ENCODE peak calls at places on chromosomes 6 and 20, in four cellular contexts. One of them, this sample, is unnamed.
A peak's percentile ranks its signal among the peaks of the same experiment; 100 is the strongest.

GRCh38 chr6:110357696-110358535 is at the start of gene METTL24:
- DNase-seq in fibroblast of mammary gland: no peak
- DNase-seq in OCI-LY7: no peak
- DNase-seq in CD8-positive, alpha-beta T cell: peak; percentile 21
- DNase-seq in this sample: peak; percentile 28

GRCh38 chr20:34720266-34720665 is 16.1 kb downstream of the TP53INP2 start:
- DNase-seq in fibroblast of mammary gland: peak; percentile 6
- DNase-seq in OCI-LY7: no peak
- DNase-seq in CD8-positive, alpha-beta T cell: no peak
- DNase-seq in this sample: no peak

GRCh38 chr20:8647868-8648495 is 420.9 kb upstream of the PLCB4 start:
- DNase-seq in fibroblast of mammary gland: peak; percentile 44
- DNase-seq in OCI-LY7: peak; percentile 13
- DNase-seq in CD8-positive, alpha-beta T cell: no peak
- DNase-seq in this sample: no peak

GRCh38 chr6:14055541-14055940 is 62.0 kb upstream of the CD83 start:
- DNase-seq in fibroblast of mammary gland: no peak
- DNase-seq in OCI-LY7: no peak
- DNase-seq in CD8-positive, alpha-beta T cell: no peak
- DNase-seq in this sample: no peak

GRCh38 chr6:74939309-74939708 is 266.5 kb downstream of the COL12A1 start:
- DNase-seq in fibroblast of mammary gland: peak; percentile 49
- DNase-seq in OCI-LY7: no peak
- DNase-seq in CD8-positive, alpha-beta T cell: no peak
- DNase-seq in this sample: no peak

GRCh38 chr20:19070681-19071441 is 141.6 kb upstream of the SLC24A3 start:
- DNase-seq in fibroblast of mammary gland: no peak
- DNase-seq in OCI-LY7: peak; percentile 23
- DNase-seq in CD8-positive, alpha-beta T cell: no peak
- DNase-seq in this sample: no peak

GRCh38 chr6:69866351-69867074 is at the start of gene COL19A1:
- DNase-seq in fibroblast of mammary gland: no peak
- DNase-seq in OCI-LY7: peak; percentile 41
- DNase-seq in CD8-positive, alpha-beta T cell: peak; percentile 22
- DNase-seq in this sample: peak; percentile 61

GRCh38 chr6:27096834-27097511 is 150.5 kb upstream of the PRSS16 start:
- DNase-seq in fibroblast of mammary gland: peak; percentile 80
- DNase-seq in OCI-LY7: no peak
- DNase-seq in CD8-positive, alpha-beta T cell: peak; percentile 22
- DNase-seq in this sample: no peak

GRCh38 chr6:170114956-170115855 is 175.7 kb downstream of the DLL1 start:
- DNase-seq in fibroblast of mammary gland: no peak
- DNase-seq in OCI-LY7: no peak
- DNase-seq in CD8-positive, alpha-beta T cell: no peak
- DNase-seq in this sample: no peak

GRCh38 chr20:3209946-3210317 is 634 bp downstream of the ITPA start:
- DNase-seq in fibroblast of mammary gland: peak; percentile 20
- DNase-seq in OCI-LY7: peak; percentile 16
- DNase-seq in CD8-positive, alpha-beta T cell: no peak
- DNase-seq in this sample: no peak

GRCh38 chr6:26445934-26446667 is 5.8 kb downstream of the BTN3A3 start:
- DNase-seq in fibroblast of mammary gland: no peak
- DNase-seq in OCI-LY7: no peak
- DNase-seq in CD8-positive, alpha-beta T cell: peak; percentile 37
- DNase-seq in this sample: no peak

GRCh38 chr20:53839423-53840176 is 230.8 kb downstream of the BCAS1 start:
- DNase-seq in fibroblast of mammary gland: no peak
- DNase-seq in OCI-LY7: peak; percentile 94
- DNase-seq in CD8-positive, alpha-beta T cell: peak; percentile 82
- DNase-seq in this sample: peak; percentile 42

GRCh38 chr20:56941101-56941686 is 312.1 kb downstream of the TFAP2C start:
- DNase-seq in fibroblast of mammary gland: no peak
- DNase-seq in OCI-LY7: no peak
- DNase-seq in CD8-positive, alpha-beta T cell: no peak
- DNase-seq in this sample: no peak

GRCh38 chr6:145688493-145688905 is 46.8 kb downstream of the EPM2A start:
- DNase-seq in fibroblast of mammary gland: peak; percentile 82
- DNase-seq in OCI-LY7: no peak
- DNase-seq in CD8-positive, alpha-beta T cell: no peak
- DNase-seq in this sample: no peak

GRCh38 chr20:34575271-34575670 is 16.8 kb downstream of the MAP1LC3A start:
- DNase-seq in fibroblast of mammary gland: no peak
- DNase-seq in OCI-LY7: no peak
- DNase-seq in CD8-positive, alpha-beta T cell: no peak
- DNase-seq in this sample: no peak

GRCh38 chr20:1555952-1556351 is 1.6 kb downstream of the SIRPD start:
- DNase-seq in fibroblast of mammary gland: no peak
- DNase-seq in OCI-LY7: no peak
- DNase-seq in CD8-positive, alpha-beta T cell: no peak
- DNase-seq in this sample: no peak

GRCh38 chr6:120620900-120621299 is 713.4 kb downstream of the TBC1D32 start:
- DNase-seq in fibroblast of mammary gland: no peak
- DNase-seq in OCI-LY7: no peak
- DNase-seq in CD8-positive, alpha-beta T cell: no peak
- DNase-seq in this sample: no peak

GRCh38 chr6:11126876-11127275 is 15.4 kb upstream of the ERVFRD-1 start:
- DNase-seq in fibroblast of mammary gland: no peak
- DNase-seq in OCI-LY7: no peak
- DNase-seq in CD8-positive, alpha-beta T cell: no peak
- DNase-seq in this sample: no peak

GRCh38 chr6:35093783-35094182 is 47.4 kb downstream of the TCP11 start:
- DNase-seq in fibroblast of mammary gland: no peak
- DNase-seq in OCI-LY7: no peak
- DNase-seq in CD8-positive, alpha-beta T cell: no peak
- DNase-seq in this sample: no peak

GRCh38 chr6:10347561-10348327 is 67.1 kb downstream of the TFAP2A start:
- DNase-seq in fibroblast of mammary gland: no peak
- DNase-seq in OCI-LY7: no peak
- DNase-seq in CD8-positive, alpha-beta T cell: no peak
- DNase-seq in this sample: no peak

GRCh38 chr6:26175428-26176181 is 88.4 kb downstream of the HFE start:
- DNase-seq in fibroblast of mammary gland: peak; percentile 80
- DNase-seq in OCI-LY7: peak; percentile 79
- DNase-seq in CD8-positive, alpha-beta T cell: peak; percentile 53
- DNase-seq in this sample: no peak

GRCh38 chr20:21134883-21135493 is 9.1 kb downstream of the KIZ start:
- DNase-seq in fibroblast of mammary gland: no peak
- DNase-seq in OCI-LY7: no peak
- DNase-seq in CD8-positive, alpha-beta T cell: no peak
- DNase-seq in this sample: no peak

GRCh38 chr6:138806889-138807288 is 11.0 kb downstream of the ECT2L start:
- DNase-seq in fibroblast of mammary gland: no peak
- DNase-seq in OCI-LY7: no peak
- DNase-seq in CD8-positive, alpha-beta T cell: no peak
- DNase-seq in this sample: no peak

GRCh38 chr6:138803914-138804313 is 8.0 kb downstream of the ECT2L start:
- DNase-seq in fibroblast of mammary gland: peak; percentile 87
- DNase-seq in OCI-LY7: no peak
- DNase-seq in CD8-positive, alpha-beta T cell: no peak
- DNase-seq in this sample: no peak

GRCh38 chr6:138809677-138810076 is 13.8 kb downstream of the ECT2L start:
- DNase-seq in fibroblast of mammary gland: no peak
- DNase-seq in OCI-LY7: no peak
- DNase-seq in CD8-positive, alpha-beta T cell: no peak
- DNase-seq in this sample: no peak

GRCh38 chr6:138804986-138805385 is 9.1 kb downstream of the ECT2L start:
- DNase-seq in fibroblast of mammary gland: peak; percentile 76
- DNase-seq in OCI-LY7: no peak
- DNase-seq in CD8-positive, alpha-beta T cell: no peak
- DNase-seq in this sample: no peak

DNA sequence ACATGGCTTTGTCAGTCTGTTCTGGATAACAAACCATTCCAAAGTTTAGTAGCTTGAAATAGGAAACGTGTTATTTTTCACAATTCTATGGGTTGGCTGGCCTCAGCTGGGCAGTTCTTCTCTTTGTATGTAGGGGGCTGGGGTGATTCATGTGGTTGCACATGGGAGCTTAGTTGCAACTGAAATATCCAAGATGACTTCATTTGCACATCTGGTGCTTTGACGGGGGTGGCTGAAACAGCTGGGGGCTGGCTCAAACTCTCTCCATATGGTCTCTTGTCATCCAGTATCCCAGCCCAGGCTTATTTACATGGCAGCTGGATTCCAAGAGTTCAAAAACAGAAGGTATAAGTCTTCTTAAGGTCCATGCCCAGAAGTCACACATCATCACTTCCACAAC is 9.5 kb downstream of the ECT2L start:
- DNase-seq in fibroblast of mammary gland: peak; percentile 95
- DNase-seq in OCI-LY7: no peak
- DNase-seq in CD8-positive, alpha-beta T cell: no peak
- DNase-seq in this sample: no peak
- TF ChIP-seq CTCF in fibroblast of mammary gland: peak; percentile 0
- TF ChIP-seq CTCF in OCI-LY7: no peak
- TF ChIP-seq CTCF in CD8-positive, alpha-beta T cell: no peak
- TF ChIP-seq CTCF in this sample: no peak

GRCh38 chr6:78995346-78995745 is 82.7 kb downstream of the PHIP start:
- DNase-seq in fibroblast of mammary gland: no peak
- DNase-seq in OCI-LY7: no peak
- DNase-seq in CD8-positive, alpha-beta T cell: no peak
- DNase-seq in this sample: no peak
- TF ChIP-seq CTCF in fibroblast of mammary gland: no peak
- TF ChIP-seq CTCF in OCI-LY7: no peak
- TF ChIP-seq CTCF in CD8-positive, alpha-beta T cell: no peak
- TF ChIP-seq CTCF in this sample: no peak

GRCh38 chr6:47096233-47096887 is 54.2 kb upstream of the ADGRF1 start:
- DNase-seq in fibroblast of mammary gland: no peak
- DNase-seq in OCI-LY7: no peak
- DNase-seq in CD8-positive, alpha-beta T cell: no peak
- DNase-seq in this sample: no peak

GRCh38 chr6:47093169-47093568 is 51.0 kb upstream of the ADGRF1 start:
- DNase-seq in fibroblast of mammary gland: no peak
- DNase-seq in OCI-LY7: no peak
- DNase-seq in CD8-positive, alpha-beta T cell: no peak
- DNase-seq in this sample: no peak

GRCh38 chr6:47098570-47098993 is 56.5 kb upstream of the ADGRF1 start:
- DNase-seq in fibroblast of mammary gland: peak; percentile 88
- DNase-seq in OCI-LY7: no peak
- DNase-seq in CD8-positive, alpha-beta T cell: no peak
- DNase-seq in this sample: no peak

GRCh38 chr6:47094351-47094925 is 52.3 kb upstream of the ADGRF1 start:
- DNase-seq in fibroblast of mammary gland: no peak
- DNase-seq in OCI-LY7: peak; percentile 22
- DNase-seq in CD8-positive, alpha-beta T cell: no peak
- DNase-seq in this sample: no peak

GRCh38 chr6:47097092-47097945 is 55.2 kb upstream of the ADGRF1 start:
- DNase-seq in fibroblast of mammary gland: peak; percentile 85
- DNase-seq in OCI-LY7: peak; percentile 90
- DNase-seq in CD8-positive, alpha-beta T cell: peak; percentile 37
- DNase-seq in this sample: no peak
- TF ChIP-seq CTCF in fibroblast of mammary gland: peak; percentile 89
- TF ChIP-seq CTCF in OCI-LY7: peak; percentile 97
- TF ChIP-seq CTCF in CD8-positive, alpha-beta T cell: no peak
- TF ChIP-seq CTCF in this sample: no peak

GRCh38 chr6:164109770-164110140 is 695.2 kb downstream of the QKI start:
- DNase-seq in fibroblast of mammary gland: no peak
- DNase-seq in OCI-LY7: peak; percentile 6
- DNase-seq in CD8-positive, alpha-beta T cell: no peak
- DNase-seq in this sample: no peak
- TF ChIP-seq CTCF in fibroblast of mammary gland: peak; percentile 39
- TF ChIP-seq CTCF in OCI-LY7: peak; percentile 75
- TF ChIP-seq CTCF in CD8-positive, alpha-beta T cell: no peak
- TF ChIP-seq CTCF in this sample: no peak

GRCh38 chr6:148578489-148578814 is 168.4 kb upstream of the UST start:
- DNase-seq in fibroblast of mammary gland: no peak
- DNase-seq in OCI-LY7: no peak
- DNase-seq in CD8-positive, alpha-beta T cell: no peak
- DNase-seq in this sample: no peak
- TF ChIP-seq CTCF in fibroblast of mammary gland: no peak
- TF ChIP-seq CTCF in OCI-LY7: peak; percentile 45
- TF ChIP-seq CTCF in CD8-positive, alpha-beta T cell: no peak
- TF ChIP-seq CTCF in this sample: no peak

GRCh38 chr6:28266563-28266961 is 381 bp upstream of the ZSCAN26 start:
- DNase-seq in fibroblast of mammary gland: no peak
- DNase-seq in OCI-LY7: no peak
- DNase-seq in CD8-positive, alpha-beta T cell: no peak
- DNase-seq in this sample: no peak

GRCh38 chr6:28269492-28269891 is 2.5 kb downstream of the ZSCAN26 start:
- DNase-seq in fibroblast of mammary gland: peak; percentile 95
- DNase-seq in OCI-LY7: no peak
- DNase-seq in CD8-positive, alpha-beta T cell: no peak
- DNase-seq in this sample: no peak

GRCh38 chr6:28267695-28268059 is 734 bp downstream of the ZSCAN26 start:
- DNase-seq in fibroblast of mammary gland: no peak
- DNase-seq in OCI-LY7: no peak
- DNase-seq in CD8-positive, alpha-beta T cell: no peak
- DNase-seq in this sample: no peak

GRCh38 chr6:28264834-28265401 is 2.0 kb upstream of the ZSCAN26 start:
- DNase-seq in fibroblast of mammary gland: no peak
- DNase-seq in OCI-LY7: no peak
- DNase-seq in CD8-positive, alpha-beta T cell: no peak
- DNase-seq in this sample: no peak

GRCh38 chr6:28266962-28267694 is at the start of gene ZSCAN26:
- DNase-seq in fibroblast of mammary gland: peak; percentile 91
- DNase-seq in OCI-LY7: peak; percentile 87
- DNase-seq in CD8-positive, alpha-beta T cell: peak; percentile 91
- DNase-seq in this sample: peak; percentile 77
- TF ChIP-seq CTCF in fibroblast of mammary gland: no peak
- TF ChIP-seq CTCF in OCI-LY7: no peak
- TF ChIP-seq CTCF in CD8-positive, alpha-beta T cell: no peak
- TF ChIP-seq CTCF in this sample: no peak

DNA sequence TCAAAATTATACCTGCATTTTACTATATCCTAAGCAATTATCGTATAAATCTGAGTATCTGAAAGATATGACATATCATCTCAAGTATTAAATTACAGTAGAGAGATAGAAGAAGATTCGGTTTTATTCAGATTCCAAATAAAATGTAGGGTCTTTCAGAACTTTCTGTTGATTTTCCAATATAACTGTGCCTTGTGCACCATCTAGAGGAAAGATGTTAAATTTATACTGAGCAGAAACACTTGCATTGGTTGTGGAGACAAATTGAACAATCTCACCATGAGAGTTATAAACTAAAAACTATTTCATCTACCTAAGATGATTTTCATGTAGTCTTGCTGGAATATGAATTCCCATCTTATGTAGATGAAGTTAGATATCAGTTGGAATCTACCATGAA is 26.8 kb upstream of the HSF2 start:
- DNase-seq in fibroblast of mammary gland: peak; percentile 16
- DNase-seq in OCI-LY7: no peak
- DNase-seq in CD8-positive, alpha-beta T cell: no peak
- DNase-seq in this sample: no peak
- TF ChIP-seq CTCF in fibroblast of mammary gland: peak; percentile 29
- TF ChIP-seq CTCF in OCI-LY7: peak; percentile 53
- TF ChIP-seq CTCF in CD8-positive, alpha-beta T cell: no peak
- TF ChIP-seq CTCF in this sample: no peak

This sample was measured in activated B cell treated with CpG ODN at 0.5 μM for 24 hours.